ENCODE peak calls at places on chromosomes 3 and 15, in nine cellular contexts. R is lower leg skin, X is HepG2, T is prostate gland, D is upper lobe of left lung, O is adrenal gland, J is ovary, A is uterus, H is sigmoid colon. G is an unnamed sample.
A peak's percentile ranks its signal among the peaks of the same experiment; 100 is the strongest.

GRCh38 chr15:80565988-80566387 is 129.1 kb upstream of the ABHD17C start:
- DNase-seq in R (peak; percentile 60), X (no peak), T (no peak), D (no peak), O (no peak), J (no peak), A (no peak), H (no peak), G (no peak)

GRCh38 chr15:88509964-88510363 is 36.5 kb downstream of the DET1 start:
- DNase-seq in R (no peak), X (no peak), T (no peak), D (no peak), O (no peak), J (no peak), A (no peak), H (no peak), G (no peak)

GRCh38 chr3:74328505-74328904 is 286.0 kb downstream of the CNTN3 start:
- DNase-seq in R (no peak), X (no peak), T (no peak), D (no peak), O (no peak), J (no peak), A (no peak), H (no peak), G (no peak)

GRCh38 chr3:45084820-45085816 is 59.0 kb downstream of the CLEC3B start:
- DNase-seq in R (no peak), X (peak; percentile 16), T (no peak), D (no peak), O (no peak), J (no peak), A (no peak), H (no peak), G (no peak)

GRCh38 chr3:90010341-90010740 is 902.9 kb downstream of the EPHA3 start:
- DNase-seq in R (no peak), X (no peak), T (no peak), D (no peak), O (no peak), J (no peak), A (no peak), H (no peak), G (no peak)

GRCh38 chr3:197428117-197428761 is 127.5 kb downstream of the BDH1 start:
- DNase-seq in R (peak; percentile 92), X (peak; percentile 28), T (peak; percentile 47), D (no peak), O (no peak), J (no peak), A (no peak), H (no peak), G (no peak)

GRCh38 chr15:32956006-32956405 is 238.2 kb downstream of the GREM1 start:
- DNase-seq in R (no peak), X (peak; percentile 25), T (no peak), D (no peak), O (no peak), J (no peak), A (no peak), H (no peak), G (no peak)

GRCh38 chr3:114310701-114311100 is 16.9 kb downstream of the TIGIT start:
- DNase-seq in R (no peak), X (no peak), T (no peak), D (no peak), O (no peak), J (no peak), A (no peak), H (no peak), G (no peak)

GRCh38 chr3:123327480-123327879 is 121.4 kb downstream of the ADCY5 start:
- DNase-seq in R (no peak), X (no peak), T (no peak), D (no peak), O (no peak), J (no peak), A (no peak), H (no peak), G (no peak)

GRCh38 chr3:184822654-184823053 is 10.7 kb downstream of the VPS8 start:
- DNase-seq in R (no peak), X (no peak), T (no peak), D (no peak), O (no peak), J (no peak), A (no peak), H (no peak), G (no peak)

GRCh38 chr3:20222274-20222673 is 36.3 kb upstream of the SGO1 start:
- DNase-seq in R (no peak), X (no peak), T (no peak), D (no peak), O (no peak), J (no peak), A (no peak), H (no peak), G (no peak)

GRCh38 chr3:31196881-31197364 is 302.5 kb upstream of the GADL1 start:
- DNase-seq in R (peak; percentile 88), X (no peak), T (peak; percentile 57), D (no peak), O (no peak), J (peak; percentile 37), A (no peak), H (no peak), G (no peak)

GRCh38 chr3:108486272-108486787 is 24.1 kb downstream of the MYH15 start:
- DNase-seq in R (no peak), X (no peak), T (no peak), D (no peak), O (no peak), J (no peak), A (no peak), H (no peak), G (no peak)

DNA sequence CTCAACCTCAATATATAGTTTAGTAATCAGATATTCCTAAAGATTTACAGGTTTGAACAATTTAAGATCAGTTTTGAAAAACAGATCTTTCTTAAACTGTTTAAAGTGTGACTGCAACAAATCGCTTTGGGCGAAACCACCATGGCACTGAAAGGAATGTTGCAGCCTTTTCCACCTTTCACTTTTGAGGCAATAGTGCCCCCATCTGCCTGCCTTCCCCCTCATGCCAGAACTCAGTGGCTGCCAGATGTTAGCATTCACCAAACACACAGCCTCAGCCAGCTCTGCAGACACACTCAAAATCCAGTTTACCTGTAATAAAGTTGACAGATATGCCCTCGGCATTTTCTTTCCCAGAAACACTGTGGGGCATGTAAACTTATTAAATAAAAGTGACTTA is 3.3 kb downstream of the LYSMD4 start:
- DNase-seq in R (no peak), X (no peak), T (peak; percentile 61), D (no peak), O (no peak), J (peak; percentile 49), A (peak; percentile 59), H (no peak), G (no peak)
- TF ChIP-seq CTCF in R (no peak), X (peak; percentile 79), T (no peak), D (no peak), O (no peak), J (no peak), A (peak; percentile 51), H (no peak), G (peak; percentile 53)

GRCh38 chr15:90201150-90201943 is at the start of gene SEMA4B:
- DNase-seq in R (peak; percentile 94), X (peak; percentile 36), T (peak; percentile 78), D (peak; percentile 89), O (peak; percentile 50), J (peak; percentile 69), A (peak; percentile 58), H (peak; percentile 85), G (peak; percentile 23)
- TF ChIP-seq POLR2A in R (no peak), X (no peak), T (peak; percentile 80), D (no peak), O (no peak), J (no peak), A (no peak), H (no peak), G (peak; percentile 16)

GRCh38 chr3:50177346-50177745 is 14.1 kb upstream of the GNAT1 start:
- DNase-seq in R (no peak), X (no peak), T (no peak), D (no peak), O (no peak), J (no peak), A (no peak), H (no peak), G (no peak)

GRCh38 chr3:50174517-50174895 is 16.9 kb upstream of the GNAT1 start:
- DNase-seq in R (no peak), X (no peak), T (no peak), D (no peak), O (no peak), J (no peak), A (no peak), H (no peak), G (no peak)

GRCh38 chr3:50173685-50174516 is 17.5 kb upstream of the GNAT1 start:
- DNase-seq in R (no peak), X (no peak), T (no peak), D (no peak), O (no peak), J (no peak), A (no peak), H (no peak), G (no peak)

GRCh38 chr3:50172615-50173220 is 17.6 kb downstream of the SEMA3F start:
- DNase-seq in R (no peak), X (no peak), T (no peak), D (no peak), O (no peak), J (no peak), A (no peak), H (no peak), G (peak; percentile 48)

DNA sequence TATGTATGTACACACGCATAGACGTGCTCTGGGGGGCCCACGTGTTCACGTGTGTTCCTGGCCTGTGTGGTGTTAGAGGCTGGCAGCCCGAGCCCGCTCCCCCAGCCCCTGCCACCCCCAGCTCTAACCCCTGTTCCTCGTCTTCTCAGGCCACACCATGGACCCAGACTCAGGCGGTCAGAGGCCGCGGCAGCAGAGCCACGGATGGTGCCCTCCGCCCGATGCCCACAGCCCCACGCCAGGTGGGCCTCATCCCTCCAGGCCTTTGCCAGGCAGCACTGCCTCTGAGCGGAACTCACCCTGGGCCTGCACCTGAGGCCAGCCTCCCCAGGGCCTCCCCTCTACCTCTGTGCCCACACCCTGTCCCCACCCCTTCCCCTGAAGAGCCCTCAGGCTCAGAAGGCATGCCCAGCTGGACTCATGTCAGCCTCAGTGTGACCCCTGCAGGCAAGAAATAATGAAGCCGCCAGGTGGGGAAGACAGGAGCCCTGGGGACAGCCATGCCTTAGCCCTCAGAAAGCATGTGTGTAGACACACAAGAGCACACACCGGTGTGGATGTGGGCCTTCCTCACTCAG is 16.4 kb upstream of the GNAT1 start:
- DNase-seq in R (no peak), X (no peak), T (no peak), D (no peak), O (no peak), J (no peak), A (no peak), H (no peak), G (no peak)
- TF ChIP-seq CTCF in R (no peak), X (peak; percentile 48), T (no peak), D (no peak), O (no peak), J (no peak), A (no peak), H (no peak), G (no peak)

DNA sequence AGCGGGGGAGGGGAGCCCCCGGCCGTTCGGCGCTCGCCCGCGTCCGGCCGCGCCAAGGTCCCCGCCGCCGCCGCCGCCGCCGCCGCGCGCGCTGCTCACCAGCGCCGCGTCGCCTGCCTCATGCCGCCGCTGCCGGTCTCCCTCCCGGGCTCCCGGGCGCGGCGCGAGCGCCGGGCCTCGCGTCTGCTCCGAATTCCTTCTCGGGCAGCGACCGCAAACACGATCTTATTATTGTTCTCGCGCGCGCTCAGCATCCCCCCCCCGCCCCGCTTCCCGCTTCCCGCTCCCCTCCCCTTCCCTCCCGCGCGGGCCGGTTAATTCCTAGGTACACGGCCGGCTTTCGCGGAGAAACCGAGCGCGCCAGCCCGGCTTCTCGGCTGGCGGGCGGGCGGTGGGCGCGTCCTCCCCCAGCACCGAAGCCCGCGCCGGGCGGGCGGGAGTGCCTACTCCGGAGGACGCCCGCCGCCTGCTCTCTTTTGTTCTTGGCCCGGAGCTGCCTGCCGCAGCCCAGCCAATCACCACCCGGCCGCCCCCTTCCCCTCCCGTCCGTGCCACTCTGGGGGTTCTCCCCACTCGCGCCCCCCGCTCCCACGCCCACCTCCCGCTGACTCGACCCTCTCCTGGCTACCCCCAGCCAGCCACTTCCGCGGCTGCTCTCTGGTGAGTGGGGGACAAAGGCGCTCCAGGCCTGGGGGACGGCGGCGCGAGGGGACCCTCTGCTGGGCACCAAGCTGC is at the start of gene HDGFL3:
- DNase-seq in R (peak; percentile 92), X (no peak), T (peak; percentile 44), D (peak; percentile 32), O (peak; percentile 51), J (peak; percentile 80), A (peak; percentile 70), H (peak; percentile 81), G (peak; percentile 17)
- TF ChIP-seq POLR2A in R (no peak), X (no peak), T (peak; percentile 26), D (no peak), O (no peak), J (no peak), A (no peak), H (no peak), G (no peak)